ENCODE peak calls at places on chromosomes 11 and 22, in four cellular contexts. C, E, B and D are unnamed samples.

GRCh38 chr11:124079631-124080318 is 35.5 kb upstream of the VWA5A start:
- DNase-seq in E (no peak), C (no peak), B (no peak), D (no peak)

GRCh38 chr11:44627911-44628729 is 62.7 kb downstream of the CD82 start:
- DNase-seq in B (peak; percentile 49), E (no peak), C (peak; percentile 20), D (peak; percentile 49)

GRCh38 chr22:17562906-17563870 is at the start of gene SLC25A18:
- DNase-seq in C (no peak), B (no peak), E (no peak), D (no peak)

GRCh38 chr11:106477776-106478175 is 400.3 kb downstream of the AASDHPPT start:
- DNase-seq in B (no peak), C (no peak), E (no peak), D (no peak)

GRCh38 chr22:37139762-37140161 is 10.0 kb downstream of the IL2RB start:
- DNase-seq in C (no peak), B (no peak), E (no peak), D (no peak)

GRCh38 chr22:46929046-46929688 is 166.7 kb downstream of the TBC1D22A start:
- DNase-seq in B (no peak), E (no peak), C (no peak), D (no peak)

GRCh38 chr22:31650391-31650790 is 11.6 kb downstream of the PISD start:
- DNase-seq in E (no peak), C (peak; percentile 47), B (no peak), D (no peak)

GRCh38 chr11:10592331-10592730 is 23.9 kb upstream of the LYVE1 start:
- DNase-seq in E (no peak), C (peak; percentile 75), B (no peak), D (no peak)

GRCh38 chr11:123616505-123617198 is 37.8 kb downstream of the SCN3B start:
- DNase-seq in B (no peak), C (peak; percentile 1), E (no peak), D (no peak)

GRCh38 chr11:4448995-4449394 is at the start of gene OR52K2:
- DNase-seq in B (no peak), E (no peak), C (no peak), D (no peak)

GRCh38 chr11:69640995-69641581 is at the start of gene CCND1:
- DNase-seq in C (peak; percentile 87), E (no peak), B (no peak), D (no peak)

GRCh38 chr22:27780161-27780575 is 21.4 kb downstream of the MN1 start:
- DNase-seq in C (no peak), B (no peak), E (no peak), D (no peak)

GRCh38 chr11:28343304-28344233 is 235.4 kb downstream of the METTL15 start:
- DNase-seq in C (peak; percentile 60), E (no peak), B (no peak), D (no peak)

GRCh38 chr11:103601230-103601846 is 435.1 kb upstream of the DDI1 start:
- DNase-seq in C (peak; percentile 64), E (no peak), B (no peak), D (peak; percentile 6)

GRCh38 chr11:47879259-47880184 is 31.4 kb upstream of the NUP160 start:
- DNase-seq in E (no peak), B (no peak), C (no peak), D (no peak)

GRCh38 chr11:721347-721912 is 15.4 kb downstream of the EPS8L2 start:
- DNase-seq in C (no peak), E (no peak), B (no peak), D (no peak)

GRCh38 chr11:65912840-65913239 is 6.0 kb downstream of the C11orf68 start:
- DNase-seq in E (no peak), B (no peak), C (no peak), D (no peak)

GRCh38 chr11:132337819-132338416 is 967.5 kb downstream of the NTM start:
- DNase-seq in C (no peak), B (no peak), E (no peak), D (no peak)

GRCh38 chr11:119520400-119520799 is 97.4 kb upstream of the THY1 start:
- DNase-seq in E (no peak), B (no peak), C (no peak), D (no peak)

GRCh38 chr22:49575703-49576081 is 252.0 kb downstream of the BRD1 start:
- DNase-seq in B (no peak), C (no peak), E (no peak), D (no peak)

GRCh38 chr11:70048279-70049024 is 29.7 kb upstream of the ANO1 start:
- DNase-seq in E (no peak), C (no peak), B (no peak), D (no peak)

GRCh38 chr11:133834399-133835257 is 10.7 kb downstream of the SPATA19 start:
- DNase-seq in E (no peak), B (no peak), C (no peak), D (no peak)

GRCh38 chr11:6737872-6738466 is 33.8 kb downstream of the OR2AG2 start:
- DNase-seq in E (peak; percentile 50), B (no peak), C (no peak), D (no peak)

GRCh38 chr11:33630936-33631748 is 69.5 kb downstream of the C11orf91 start:
- DNase-seq in E (no peak), C (no peak), B (no peak), D (no peak)

GRCh38 chr11:128135451-128135850 is 451.9 kb downstream of the ETS1 start:
- DNase-seq in B (no peak), E (no peak), C (peak; percentile 94), D (no peak)

GRCh38 chr11:69008774-69009440 is 4.1 kb downstream of the MRGPRF start:
- DNase-seq in E (no peak), B (no peak), C (peak; percentile 90), D (no peak)

GRCh38 chr11:63635762-63636465 is 21.7 kb upstream of the PLAAT3 start:
- DNase-seq in C (peak; percentile 45), B (no peak), E (peak; percentile 62), D (peak; percentile 36)

GRCh38 chr11:96207459-96208449 is 135.2 kb downstream of the MAML2 start:
- DNase-seq in B (no peak), C (no peak), E (no peak), D (no peak)

GRCh38 chr11:124920870-124921609 is 2.0 kb downstream of the HEPN1 start:
- DNase-seq in E (peak; percentile 76), C (no peak), B (no peak), D (no peak)

GRCh38 chr11:103484545-103484944 is 375.3 kb downstream of the DYNC2H1 start:
- DNase-seq in C (no peak), B (no peak), E (no peak), D (no peak)

GRCh38 chr22:43301866-43302265 is 41.3 kb downstream of the SCUBE1 start:
- DNase-seq in B (no peak), E (no peak), C (no peak), D (no peak)

GRCh38 chr11:47847892-47848635 is at the start of gene NUP160:
- DNase-seq in E (peak; percentile 85), B (peak; percentile 80), C (peak; percentile 24), D (peak; percentile 87)

GRCh38 chr11:75311858-75312288 is 39.6 kb downstream of the ARRB1 start:
- DNase-seq in C (no peak), E (no peak), B (peak; percentile 62), D (no peak)

GRCh38 chr22:37160037-37160436 is 10.3 kb upstream of the IL2RB start:
- DNase-seq in C (no peak), E (no peak), B (no peak), D (no peak)

GRCh38 chr22:47367993-47368945 is 605.8 kb downstream of the TBC1D22A start:
- DNase-seq in B (no peak), E (no peak), C (no peak), D (no peak)

GRCh38 chr11:70641366-70641765 is 243.0 kb downstream of the CTTN start:
- DNase-seq in E (no peak), C (no peak), B (no peak), D (no peak)